ENCODE peak calls at places on chromosomes 2 and 18, in ten cellular contexts. G is heart left ventricle, H is AG10803, J is right lobe of liver, L is left ventricle myocardium inferior, P is breast epithelium, Q is HFF-Myc, U is OCI-LY7, B is upper lobe of right lung, E is fibroblast of pulmonary artery. T is an unnamed sample.

GRCh38 chr2:224982910-224983688 is 59.2 kb downstream of the DOCK10 start:
- DNase-seq in H (peak), P (no peak), J (no peak), B (no peak), U (no peak), Q (peak), E (peak), L (peak), G (no peak), T (no peak)

GRCh38 chr2:70528921-70529320 is 24.7 kb downstream of the TGFA start:
- DNase-seq in J (no peak), Q (no peak), G (no peak), U (no peak), H (no peak), B (no peak), P (no peak), E (no peak), L (no peak), T (no peak)

GRCh38 chr18:50306944-50307343 is 19.5 kb upstream of the CXXC1 start:
- DNase-seq in U (no peak), Q (no peak), G (no peak), L (no peak), J (no peak), P (no peak), E (peak), H (peak), B (no peak), T (no peak)

GRCh38 chr2:98474979-98475632 is 30.4 kb downstream of the INPP4A start:
- DNase-seq in U (no peak), H (no peak), E (no peak), L (no peak), B (no peak), G (no peak), J (no peak), P (no peak), Q (no peak), T (no peak)

GRCh38 chr2:98768765-98769476 is 38.0 kb upstream of the MGAT4A start:
- DNase-seq in J (no peak), P (no peak), L (no peak), U (no peak), H (no peak), G (no peak), B (no peak), Q (no peak), E (peak), T (no peak)

GRCh38 chr2:201259216-201259615 is 1.1 kb upstream of the CASP8 start:
- DNase-seq in H (no peak), U (no peak), J (no peak), Q (no peak), L (no peak), P (no peak), B (no peak), G (no peak), E (no peak), T (no peak)

GRCh38 chr2:241891315-241891987 is 21.9 kb downstream of the RTP5 start:
- DNase-seq in J (no peak), H (no peak), Q (no peak), L (no peak), B (peak), E (no peak), U (no peak), P (no peak), G (peak), T (no peak)

GRCh38 chr2:122273785-122274419 is 518.5 kb downstream of the TSN start:
- DNase-seq in G (no peak), H (no peak), L (no peak), B (no peak), U (no peak), P (no peak), J (no peak), Q (no peak), E (no peak), T (no peak)

GRCh38 chr2:42169869-42170465 is 814 bp downstream of the EML4 start:
- DNase-seq in E (no peak), G (no peak), B (no peak), J (no peak), H (peak), Q (no peak), U (peak), P (no peak), L (no peak), T (no peak)

GRCh38 chr2:121502781-121503180 is 27.9 kb upstream of the RNU4ATAC start:
- DNase-seq in E (peak), Q (no peak), U (no peak), P (no peak), L (no peak), H (peak), B (no peak), G (no peak), J (no peak), T (no peak)

GRCh38 chr2:101349893-101350662 is 37.2 kb downstream of the CREG2 start:
- DNase-seq in L (no peak), J (no peak), H (peak), B (no peak), E (peak), U (no peak), P (no peak), Q (no peak), G (no peak), T (no peak)

GRCh38 chr18:52694804-52695203 is 354.8 kb downstream of the DCC start:
- DNase-seq in P (no peak), E (peak), U (peak), J (no peak), H (no peak), L (no peak), Q (no peak), G (no peak), B (no peak), T (no peak)

GRCh38 chr2:230129343-230129742 is 60.6 kb upstream of the SLC16A14 start:
- DNase-seq in U (no peak), E (no peak), G (no peak), J (no peak), B (no peak), H (peak), Q (no peak), L (no peak), P (no peak), T (no peak)

GRCh38 chr2:96407919-96408550 is 72.5 kb downstream of the NCAPH start:
- DNase-seq in H (no peak), P (no peak), E (peak), G (no peak), L (no peak), B (no peak), Q (no peak), J (peak), U (no peak), T (no peak)

GRCh38 chr2:101546376-101547058 is 71.6 kb upstream of the RFX8 start:
- DNase-seq in L (no peak), B (no peak), H (peak), U (no peak), P (no peak), Q (no peak), G (no peak), E (peak), J (no peak), T (peak)

GRCh38 chr18:46199515-46200147 is 95.4 kb downstream of the HAUS1 start:
- DNase-seq in B (no peak), L (no peak), P (no peak), U (no peak), G (no peak), H (peak), J (no peak), Q (peak), E (peak), T (no peak)

GRCh38 chr2:46298522-46299351 is 1.5 kb downstream of the EPAS1 start:
- DNase-seq in B (peak), H (peak), P (peak), U (no peak), G (peak), J (peak), Q (no peak), E (peak), L (peak), T (no peak)

GRCh38 chr2:17083902-17084301 is 418.3 kb upstream of the CYRIA start:
- DNase-seq in E (no peak), Q (no peak), H (peak), P (no peak), G (no peak), L (no peak), U (no peak), B (no peak), J (no peak), T (no peak)

GRCh38 chr2:191878576-191879298 is 31.8 kb upstream of the CAVIN2 start:
- DNase-seq in P (no peak), Q (peak), B (no peak), L (no peak), G (no peak), H (peak), E (peak), U (no peak), J (no peak), T (peak)

GRCh38 chr2:41127351-41127750 is 675.5 kb upstream of the SLC8A1 start:
- DNase-seq in Q (no peak), E (no peak), U (no peak), G (no peak), P (no peak), J (no peak), L (no peak), B (no peak), H (no peak), T (no peak)

GRCh38 chr2:127951031-127951430 is 65.3 kb upstream of the AMMECR1L start:
- DNase-seq in L (no peak), P (no peak), Q (no peak), U (no peak), H (no peak), E (peak), J (no peak), B (no peak), G (no peak), T (no peak)

GRCh38 chr2:72233211-72233610 is 85.5 kb upstream of the CYP26B1 start:
- DNase-seq in Q (no peak), J (no peak), B (no peak), L (no peak), E (no peak), G (no peak), H (no peak), P (no peak), U (no peak), T (no peak)

GRCh38 chr2:156005531-156005930 is 327.0 kb downstream of the NR4A2 start:
- DNase-seq in P (no peak), E (no peak), B (no peak), U (no peak), J (no peak), L (no peak), G (no peak), H (no peak), Q (no peak), T (no peak)

GRCh38 chr2:238123218-238123971 is 15.1 kb upstream of the KLHL30 start:
- DNase-seq in G (no peak), E (no peak), B (no peak), U (no peak), H (no peak), L (no peak), P (no peak), Q (no peak), J (no peak), T (no peak)

GRCh38 chr18:55414475-55414874 is 173.5 kb downstream of the TCF4 start:
- DNase-seq in J (no peak), U (no peak), G (no peak), H (no peak), E (no peak), B (no peak), L (no peak), P (no peak), Q (no peak), T (no peak)

GRCh38 chr2:186456941-186457340 is 29.1 kb upstream of the ZC3H15 start:
- DNase-seq in P (no peak), J (no peak), U (no peak), L (no peak), E (peak), H (peak), G (no peak), Q (no peak), B (no peak), T (no peak)

GRCh38 chr18:13539050-13539449 is 187.3 kb downstream of the FAM210A start:
- DNase-seq in P (no peak), G (no peak), U (peak), H (no peak), E (no peak), L (no peak), Q (no peak), B (no peak), J (no peak), T (no peak)

GRCh38 chr18:23487738-23488625 is 15.3 kb upstream of the RMC1 start:
- DNase-seq in G (no peak), Q (no peak), E (no peak), B (peak), H (no peak), L (no peak), J (no peak), P (no peak), U (peak), T (no peak)

GRCh38 chr18:66727991-66728390 is 124.1 kb upstream of the CDH19 start:
- DNase-seq in J (no peak), U (no peak), G (no peak), Q (no peak), E (peak), B (no peak), P (no peak), L (no peak), H (no peak), T (no peak)

GRCh38 chr2:165635532-165635931 is 158.5 kb downstream of the GALNT3 start:
- DNase-seq in L (no peak), Q (no peak), B (no peak), E (no peak), J (no peak), P (no peak), U (no peak), H (no peak), G (no peak), T (no peak)

GRCh38 chr2:227848586-227848985 is 22.8 kb upstream of the DAW1 start:
- DNase-seq in P (peak), H (no peak), E (no peak), J (no peak), B (no peak), Q (no peak), L (no peak), U (no peak), G (no peak), T (peak)

GRCh38 chr2:68832161-68832869 is 38.9 kb downstream of the BMP10 start:
- DNase-seq in B (peak), J (no peak), L (peak), E (peak), Q (no peak), H (peak), U (peak), P (peak), G (peak), T (peak)

GRCh38 chr2:179193759-179194394 is 70.8 kb downstream of the SESTD1 start:
- DNase-seq in Q (no peak), J (no peak), H (no peak), B (no peak), U (no peak), P (no peak), G (no peak), E (no peak), L (no peak), T (no peak)

GRCh38 chr2:131041402-131042160 is 51.7 kb downstream of the FAM168B start:
- DNase-seq in U (no peak), B (no peak), J (no peak), P (no peak), G (no peak), E (no peak), H (no peak), Q (no peak), L (no peak), T (no peak)

GRCh38 chr2:131040661-131041401 is 52.4 kb downstream of the FAM168B start:
- DNase-seq in Q (no peak), J (no peak), U (no peak), B (no peak), P (no peak), E (peak), L (no peak), H (no peak), G (no peak), T (no peak)

GRCh38 chr2:131039535-131039907 is 53.7 kb downstream of the FAM168B start:
- DNase-seq in L (no peak), H (no peak), B (peak), P (no peak), Q (no peak), G (no peak), U (no peak), E (no peak), J (no peak), T (no peak)

GRCh38 chr2:131039101-131039440 is 54.2 kb downstream of the FAM168B start:
- DNase-seq in G (no peak), E (no peak), L (no peak), U (no peak), P (no peak), J (no peak), H (no peak), Q (no peak), B (no peak), T (no peak)

GRCh38 chr2:131039908-131040660 is 53.2 kb downstream of the FAM168B start:
- DNase-seq in L (no peak), E (peak), U (no peak), G (no peak), P (no peak), Q (no peak), B (peak), J (no peak), H (peak), T (no peak)
- H3K4me3 ChIP-seq in L (peak), E (no peak), U (no peak), G (peak), P (peak), Q (no peak), B (no peak), J (no peak), H (no peak), T (no peak)

GRCh38 chr2:39246382-39246980 is 2.7 kb upstream of the CDKL4 start:
- DNase-seq in P (no peak), L (no peak), U (peak), G (no peak), B (no peak), Q (no peak), E (no peak), H (no peak), J (no peak), T (no peak)
- TF ChIP-seq CTCF in P (no peak), L (no peak), U (no peak), G (no peak), B (no peak), Q (no peak), E (no peak), H (no peak), J (no peak), T (no peak)

GRCh38 chr2:151900261-151900660 is 72.0 kb upstream of the ARL5A start:
- DNase-seq in L (no peak), U (no peak), G (no peak), B (no peak), H (no peak), Q (no peak), J (no peak), E (no peak), P (no peak), T (no peak)
- H3K4me3 ChIP-seq in L (no peak), U (no peak), G (no peak), B (no peak), H (no peak), Q (no peak), J (no peak), E (no peak), P (no peak), T (no peak)

GRCh38 chr2:25714740-25715139 is 41.4 kb upstream of the DTNB start:
- DNase-seq in J (no peak), E (peak), L (no peak), B (no peak), P (no peak), U (no peak), Q (no peak), G (no peak), H (peak), T (no peak)
- TF ChIP-seq CTCF in J (no peak), E (peak), L (no peak), B (no peak), P (no peak), U (peak), Q (no peak), G (no peak), H (no peak), T (peak)

GRCh38 chr2:233062447-233062842 is 2.3 kb downstream of the INPP5D start:
- DNase-seq in B (no peak), Q (no peak), L (no peak), H (no peak), G (no peak), P (no peak), J (peak), E (no peak), U (no peak), T (no peak)
- H3K4me3 ChIP-seq in B (peak), Q (no peak), L (peak), H (no peak), G (peak), P (peak), J (peak), E (no peak), U (peak), T (no peak)